ENCODE peak calls at places on chromosome X, in six cellular contexts. O, K, T, A, F and B are unnamed samples. For H3K4me1 and H3K9me3, the result is how much of the 10 kb centered on the place peaks cover.

GRCh38 chrX:85963736-85964135 is 83.6 kb downstream of the CHM start:
- DNase-seq in K (no peak), A (peak), F (no peak), O (peak), T (peak), B (no peak)

GRCh38 chrX:131394384-131394783 is 105.3 kb upstream of the IGSF1 start:
- DNase-seq in K (no peak), O (no peak), F (no peak), A (no peak), T (no peak), B (no peak)

GRCh38 chrX:20947411-20947912 is 426.8 kb upstream of the CNKSR2 start:
- DNase-seq in F (no peak), A (no peak), K (no peak), O (peak), T (no peak), B (no peak)

GRCh38 chrX:118698516-118699247 is 28.7 kb upstream of the IL13RA1 start:
- DNase-seq in A (no peak), F (no peak), T (peak), K (no peak), O (no peak), B (no peak)

GRCh38 chrX:95764972-95765451 is 919.6 kb upstream of the DIAPH2 start:
- DNase-seq in A (peak), T (peak), K (no peak), F (peak), O (peak), B (no peak)

GRCh38 chrX:53084863-53085262 is 2.7 kb downstream of the TSPYL2 start:
- DNase-seq in K (no peak), A (no peak), O (no peak), T (no peak), F (no peak), B (no peak)

GRCh38 chrX:68929332-68930150 is 100.7 kb downstream of the EFNB1 start:
- DNase-seq in A (peak), K (no peak), O (no peak), T (peak), F (no peak), B (no peak)

GRCh38 chrX:19683817-19684216 is 168.5 kb upstream of the MAP3K15 start:
- DNase-seq in O (no peak), A (peak), K (no peak), F (no peak), T (no peak), B (no peak)

GRCh38 chrX:115038406-115038805 is 21.0 kb upstream of the IL13RA2 start:
- DNase-seq in F (no peak), A (peak), T (peak), K (no peak), O (no peak), B (no peak)

GRCh38 chrX:3219667-3220066 is 126.8 kb downstream of the MXRA5 start:
- DNase-seq in F (no peak), A (no peak), T (no peak), O (no peak), K (no peak), B (no peak)

GRCh38 chrX:119887721-119888425 is 7.8 kb upstream of the AKAP14 start:
- DNase-seq in F (peak), K (no peak), O (peak), T (peak), A (peak), B (peak)

GRCh38 chrX:25016361-25016671 is 551 bp upstream of the ARX start:
- DNase-seq in K (no peak), F (no peak), T (no peak), A (no peak), O (peak), B (no peak)

GRCh38 chrX:41781500-41781899 is 57.5 kb downstream of the GPR82 start:
- DNase-seq in O (no peak), K (no peak), T (peak), A (peak), F (peak), B (no peak)

GRCh38 chrX:43559643-43560042 is 96.5 kb upstream of the MAOA start:
- DNase-seq in A (peak), O (peak), T (peak), F (peak), K (peak), B (peak)

GRCh38 chrX:153924149-153924861 is 1.8 kb downstream of the ARHGAP4 start:
- DNase-seq in O (no peak), K (no peak), F (peak), A (peak), T (peak), B (peak)

GRCh38 chrX:18537068-18537467 is 111.7 kb downstream of the CDKL5 start:
- DNase-seq in A (no peak), O (no peak), F (no peak), K (no peak), T (no peak), B (no peak)

GRCh38 chrX:135345328-135345645 is 36.0 kb downstream of the ETDC start:
- DNase-seq in T (peak), A (peak), O (no peak), F (peak), K (no peak), B (no peak)

GRCh38 chrX:108361316-108361715 is 76.9 kb downstream of the COL4A6 start:
- DNase-seq in O (no peak), K (no peak), T (peak), F (no peak), A (peak), B (no peak)

GRCh38 chrX:70998402-70999027 is 67.6 kb upstream of the SLC7A3 start:
- DNase-seq in F (peak), K (peak), A (peak), O (peak), T (peak), B (no peak)

GRCh38 chrX:68936608-68937007 is 107.8 kb downstream of the EFNB1 start:
- DNase-seq in T (peak), O (no peak), A (peak), F (no peak), K (no peak), B (no peak)

GRCh38 chrX:69312141-69312670 is 147.0 kb upstream of the PJA1 start:
- DNase-seq in O (no peak), A (no peak), T (no peak), F (no peak), K (no peak), B (no peak)

GRCh38 chrX:71650333-71650969 is 16.9 kb upstream of the LOC101059915 start:
- DNase-seq in K (no peak), T (no peak), F (no peak), O (no peak), A (no peak), B (no peak)

GRCh38 chrX:31580227-31580626 is 508.4 kb upstream of the FTHL17 start:
- DNase-seq in O (peak), T (peak), F (peak), K (no peak), A (peak), B (no peak)

DNA sequence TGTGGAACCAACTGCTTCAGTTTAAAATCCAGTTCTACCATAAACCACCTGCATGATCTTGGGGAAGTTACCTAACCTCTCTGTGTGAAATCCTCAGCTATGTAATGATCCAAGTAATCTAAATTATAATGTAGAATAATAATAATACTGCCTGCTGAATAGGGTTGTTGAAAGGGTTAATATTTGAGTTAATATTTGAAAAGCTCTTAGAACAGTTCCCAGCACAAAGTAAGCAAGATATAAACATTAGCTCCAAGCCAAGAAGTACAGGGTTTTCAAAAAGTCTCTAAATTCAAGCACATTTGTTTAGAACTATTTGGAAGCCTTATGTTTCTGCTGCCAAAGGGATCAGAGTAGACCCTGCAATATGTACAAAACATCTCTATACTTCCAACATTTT is 76.6 kb upstream of the FAM9C start:
- DNase-seq in T (no peak), A (no peak), F (no peak), O (no peak), K (no peak), B (no peak)
- H3K4me1 ChIP-seq in T (under half), A (under half), F (under half), O (under half), K (under half), B (under half)

GRCh38 chrX:38970845-38971244 is 169.6 kb downstream of the MID1IP1 start:
- DNase-seq in T (no peak), A (no peak), F (no peak), O (no peak), K (no peak), B (no peak)

GRCh38 chrX:38975368-38975767 is 174.1 kb downstream of the MID1IP1 start:
- DNase-seq in O (no peak), F (no peak), K (no peak), T (no peak), A (no peak), B (no peak)

GRCh38 chrX:38970074-38970473 is 168.8 kb downstream of the MID1IP1 start:
- DNase-seq in A (no peak), K (no peak), F (no peak), O (no peak), T (no peak), B (no peak)

GRCh38 chrX:38973327-38973726 is 172.1 kb downstream of the MID1IP1 start:
- DNase-seq in K (no peak), A (no peak), O (no peak), T (peak), F (peak), B (no peak)

DNA sequence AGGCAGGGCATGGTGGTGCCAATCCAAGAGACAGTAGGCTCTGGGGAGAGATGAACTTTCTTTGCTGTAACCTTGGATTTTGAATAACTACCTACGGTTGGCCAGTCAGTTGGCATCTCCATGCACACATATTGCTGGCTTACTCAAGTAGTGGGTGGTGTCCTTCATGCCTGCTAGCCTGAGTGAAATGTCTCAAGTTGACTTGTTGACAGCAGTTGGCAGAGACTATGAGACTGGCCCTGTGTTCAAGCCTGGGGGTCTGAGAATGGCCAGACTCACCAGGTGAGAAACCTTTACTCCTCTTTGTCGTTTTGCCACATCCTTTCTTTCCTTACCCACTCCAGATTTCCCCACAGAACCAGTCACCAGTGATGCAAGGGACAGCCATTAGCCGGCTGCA is 173.3 kb downstream of the MID1IP1 start:
- DNase-seq in A (no peak), T (no peak), F (no peak), K (no peak), O (no peak), B (no peak)
- H3K9me3 ChIP-seq in A (under half), T (under half), F (under half), K (under half), O (under half), B (under half)

DNA sequence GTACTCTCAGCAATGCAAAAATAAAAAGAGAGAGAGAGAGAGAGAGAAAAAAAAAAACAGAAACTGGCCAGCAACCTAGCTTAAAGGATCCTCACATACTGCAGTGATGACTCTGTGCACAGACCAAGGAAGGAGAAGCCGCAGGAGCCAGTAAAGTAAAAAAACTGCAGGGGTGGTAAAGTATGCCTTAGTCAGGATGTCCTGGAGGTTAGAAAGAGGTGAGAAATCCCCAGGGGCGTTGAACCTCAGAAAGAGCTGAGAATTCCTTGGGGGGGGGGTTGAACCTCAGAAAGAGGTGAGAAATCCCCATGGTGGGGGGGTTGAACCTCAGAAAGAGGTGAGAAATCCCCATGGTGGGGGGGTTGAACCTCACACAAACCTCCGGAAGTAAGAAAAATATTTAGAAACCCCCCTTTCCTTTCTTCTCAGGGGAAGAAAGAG is 48.0 kb downstream of the MAGEA9 start:
- DNase-seq in O (peak), A (peak), K (no peak), T (peak), F (no peak), B (no peak)
- H3K4me1 ChIP-seq in O (under half), A (under half), K (under half), T (under half), F (under half), B (under half)

DNA sequence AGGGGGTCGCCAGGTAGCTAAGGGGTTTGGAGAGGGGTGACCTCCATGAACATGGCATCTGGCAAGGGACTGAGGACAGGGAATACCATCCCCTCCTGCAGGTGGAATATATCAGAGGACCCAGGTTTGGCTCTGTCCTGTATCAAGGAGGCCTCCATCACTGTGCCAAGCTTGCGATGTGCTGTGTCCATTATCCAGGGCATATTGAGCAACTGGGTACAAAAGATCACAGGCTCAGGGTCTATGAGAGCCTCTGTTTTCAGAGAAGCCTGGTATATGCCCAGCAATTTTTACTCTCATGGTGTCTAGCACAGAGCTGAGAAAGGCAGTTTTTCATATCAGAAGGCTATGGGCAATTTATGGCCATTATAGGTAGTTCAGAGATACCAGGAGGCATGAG is 16.6 kb upstream of the TCEAL5 start:
- DNase-seq in O (no peak), K (no peak), A (no peak), F (no peak), T (no peak), B (no peak)
- H3K9me3 ChIP-seq in O (under half), K (under half), A (under half), F (under half), T (under half), B (under half)

GRCh38 chrX:13076176-13076956 is 31.9 kb upstream of the FAM9C start:
- DNase-seq in A (peak), T (peak), O (no peak), K (no peak), F (no peak), B (no peak)
- H3K4me1 ChIP-seq in A (under half), T (under half), O (under half), K (under half), F (under half), B (under half)

GRCh38 chrX:76815754-76816153 is 388.2 kb downstream of the MAGEE1 start:
- DNase-seq in A (no peak), T (no peak), K (no peak), F (no peak), O (no peak), B (no peak)

GRCh38 chrX:76821276-76821675 is 393.8 kb downstream of the MAGEE1 start:
- DNase-seq in F (no peak), A (no peak), K (no peak), O (no peak), T (no peak), B (no peak)
- H3K9me3 ChIP-seq in F (under half), A (under half), K (under half), O (under half), T (under half), B (under half)